ENCODE peak calls at places on chromosomes 1 and 21, in ten cellular contexts. L is mammary epithelial cell, U is uterus, A is H1, F is fibroblast of lung, J is cardiac fibroblast, Z is PC-9, O is mucosa of descending colon, R is left ventricle myocardium inferior, S is astrocyte of the spinal cord. D is an unnamed sample.

GRCh38 chr1:18109058-18109755 is 1.6 kb downstream of the IGSF21 start:
- DNase-seq in L (no peak), U (no peak), A (no peak), F (no peak), J (no peak), Z (no peak), O (no peak), R (no peak), S (no peak), D (no peak)

GRCh38 chr1:26321315-26322041 is 3.7 kb downstream of the CD52 start:
- DNase-seq in L (peak; percentile 76), U (peak; percentile 88), A (peak; percentile 64), F (peak; percentile 86), J (peak; percentile 89), Z (peak; percentile 86), O (peak; percentile 97), R (peak; percentile 91), S (peak; percentile 85), D (peak; percentile 92)

GRCh38 chr1:17579951-17580939 is 40.7 kb downstream of the ARHGEF10L start:
- DNase-seq in L (no peak), U (no peak), A (no peak), F (no peak), J (no peak), Z (no peak), O (peak; percentile 69), R (no peak), S (no peak), D (no peak)

GRCh38 chr1:12019858-12020509 is 686 bp downstream of the MIIP start:
- DNase-seq in L (peak; percentile 21), U (no peak), A (no peak), F (no peak), J (peak; percentile 29), Z (no peak), O (no peak), R (peak; percentile 22), S (no peak), D (no peak)

GRCh38 chr1:162587347-162587746 is 25.8 kb downstream of the UAP1 start:
- DNase-seq in L (no peak), U (no peak), A (no peak), F (no peak), J (no peak), Z (no peak), O (no peak), R (no peak), S (no peak), D (no peak)

GRCh38 chr1:154430903-154431302 is 25.8 kb downstream of the IL6R start:
- DNase-seq in L (peak; percentile 34), U (no peak), A (no peak), F (no peak), J (peak; percentile 18), Z (no peak), O (no peak), R (no peak), S (no peak), D (no peak)

GRCh38 chr21:27036736-27037301 is 69.9 kb upstream of the ADAMTS5 start:
- DNase-seq in L (no peak), U (no peak), A (no peak), F (no peak), J (no peak), Z (no peak), O (no peak), R (no peak), S (no peak), D (peak; percentile 22)

GRCh38 chr1:50610563-50610962 is 187.3 kb upstream of the DMRTA2 start:
- DNase-seq in L (no peak), U (no peak), A (no peak), F (no peak), J (no peak), Z (no peak), O (no peak), R (no peak), S (no peak), D (no peak)

GRCh38 chr21:32597205-32597604 is 11.9 kb upstream of the TCP10L start:
- DNase-seq in L (peak; percentile 97), U (no peak), A (no peak), F (peak; percentile 51), J (peak; percentile 94), Z (no peak), O (no peak), R (no peak), S (peak; percentile 73), D (no peak)

GRCh38 chr1:192763243-192763642 is 45.6 kb upstream of the RGS2 start:
- DNase-seq in L (peak; percentile 61), U (no peak), A (no peak), F (peak; percentile 14), J (peak; percentile 26), Z (no peak), O (no peak), R (no peak), S (peak; percentile 25), D (no peak)

GRCh38 chr21:44263768-44264167 is 2.1 kb upstream of the DNMT3L start:
- DNase-seq in L (no peak), U (no peak), A (no peak), F (no peak), J (no peak), Z (no peak), O (no peak), R (no peak), S (no peak), D (no peak)

GRCh38 chr21:42539342-42539741 is 25.7 kb downstream of the SLC37A1 start:
- DNase-seq in L (no peak), U (no peak), A (no peak), F (no peak), J (no peak), Z (no peak), O (no peak), R (no peak), S (no peak), D (no peak)

GRCh38 chr21:42540396-42540795 is 26.7 kb downstream of the SLC37A1 start:
- DNase-seq in L (no peak), U (no peak), A (no peak), F (no peak), J (no peak), Z (no peak), O (no peak), R (no peak), S (no peak), D (no peak)

GRCh38 chr21:42538479-42539275 is 25.0 kb downstream of the SLC37A1 start:
- DNase-seq in L (no peak), U (no peak), A (no peak), F (no peak), J (no peak), Z (no peak), O (no peak), R (no peak), S (no peak), D (no peak)

GRCh38 chr21:42541174-42541573 is 27.5 kb downstream of the SLC37A1 start:
- DNase-seq in L (no peak), U (no peak), A (no peak), F (no peak), J (no peak), Z (no peak), O (no peak), R (no peak), S (no peak), D (no peak)

DNA sequence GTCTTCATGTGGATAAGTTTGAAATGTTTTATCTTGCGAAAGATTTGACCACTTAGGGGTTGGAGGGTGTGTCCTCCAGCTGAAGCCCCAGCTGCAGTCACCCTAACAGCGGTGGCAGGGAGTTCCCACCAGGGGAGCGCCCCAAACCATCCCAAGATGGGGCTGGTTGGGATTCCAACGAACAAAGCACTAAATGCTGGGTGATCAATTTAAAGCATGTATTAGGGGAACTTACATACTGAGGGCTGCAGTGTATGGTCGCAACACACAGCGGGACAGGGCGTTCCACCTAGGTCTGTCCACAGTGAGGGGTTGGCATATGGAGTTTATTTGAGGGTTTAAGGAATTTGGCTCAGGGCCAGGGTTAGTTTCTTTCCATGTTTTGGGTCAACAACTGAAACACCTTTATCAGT is 26.3 kb downstream of the SLC37A1 start:
- DNase-seq in L (no peak), U (no peak), A (no peak), F (no peak), J (no peak), Z (no peak), O (no peak), R (no peak), S (no peak), D (no peak)
- TF ChIP-seq CTCF in L (peak; percentile 15), U (no peak), A (peak; percentile 33), F (no peak), J (no peak), Z (no peak), O (no peak), R (no peak), S (peak; percentile 12), D (no peak)

GRCh38 chr1:244052011-244052727 is 1.1 kb downstream of the ZBTB18 start:
- DNase-seq in L (no peak), U (no peak), A (no peak), F (no peak), J (peak; percentile 6), Z (no peak), O (peak; percentile 29), R (no peak), S (no peak), D (no peak)
- H3K4me3 ChIP-seq in L (no peak overlapping the region), U (no peak overlapping the region), A (no peak overlapping the region), F (no peak overlapping the region), J (no peak overlapping the region), Z (peak overlapping the region; percentile 99), O (no peak overlapping the region), R (peak overlapping the region; percentile 96), S (no peak overlapping the region), D (no peak overlapping the region)

DNA sequence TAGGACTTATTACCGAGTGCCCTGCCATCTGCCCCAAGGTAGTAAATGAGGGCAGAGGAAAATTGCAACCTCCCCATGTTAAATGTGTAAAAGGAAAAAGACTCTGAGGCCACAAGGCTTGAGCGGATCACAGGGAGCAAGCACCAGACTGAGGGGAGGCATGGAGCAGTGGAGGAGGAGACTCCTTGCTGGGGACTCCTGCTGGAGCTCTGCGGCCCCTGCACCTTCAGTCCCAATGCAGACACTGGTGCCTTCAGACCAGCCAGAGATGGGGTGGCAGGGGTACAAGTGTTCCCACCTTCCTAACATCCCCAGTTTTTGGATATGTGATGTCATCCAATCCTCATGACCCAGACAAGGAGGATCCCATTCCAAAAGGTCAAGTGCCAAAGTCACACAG is 128.4 kb upstream of the NGF start:
- DNase-seq in L (no peak), U (no peak), A (no peak), F (no peak), J (no peak), Z (no peak), O (no peak), R (no peak), S (no peak), D (no peak)
- TF ChIP-seq CTCF in L (no peak), U (no peak), A (peak; percentile 30), F (no peak), J (peak; percentile 17), Z (no peak), O (no peak), R (peak; percentile 11), S (peak; percentile 22), D (no peak)

GRCh38 chr1:48023488-48023887 is 26.3 kb upstream of the TRABD2B start:
- DNase-seq in L (no peak), U (no peak), A (no peak), F (no peak), J (no peak), Z (no peak), O (no peak), R (no peak), S (no peak), D (no peak)
- H3K4me3 ChIP-seq in L (no peak overlapping the region), U (no peak overlapping the region), A (no peak overlapping the region), F (no peak overlapping the region), J (no peak overlapping the region), Z (no peak overlapping the region), O (no peak overlapping the region), R (no peak overlapping the region), S (no peak overlapping the region), D (no peak overlapping the region)

D was measured in heart right ventricle.